ENCODE peak calls at places on chromosomes 16 and 17, in nine cellular contexts. V is body of pancreas; H is heart right ventricle; D is naive B cell; P is activated CD8-positive, alpha-beta T cell treated with anti-CD3 and anti-CD28 coated beads, Interleukin-2, amount 10 ng/mL, durations not matched to agents 7 days and 5 days; A is left lung; R is foreskin keratinocyte; X is Right ventricle myocardium inferior; T is activated naive CD8-positive, alpha-beta T cell treated with anti-CD3 and anti-CD28 coated beads, Interleukin-2, amount 10 ng/mL, durations not matched to agents 7 days and 5 days. F is an unnamed sample.

GRCh38 chr17:64115043-64115698 is 14.8 kb downstream of the ERN1 start:
- ATAC-seq in V (peak), H (no peak), D (no peak), P (no peak), A (peak), R (peak), X (no peak), T (no peak), F (no peak)

GRCh38 chr17:72539981-72540897 is 419.4 kb downstream of the SOX9 start:
- ATAC-seq in V (peak), H (peak), D (peak), P (peak), A (peak), R (peak), X (peak), T (peak), F (peak)

GRCh38 chr16:66590322-66590721 is 11.1 kb downstream of the CMTM2 start:
- ATAC-seq in V (no peak), H (no peak), D (peak), P (peak), A (no peak), R (no peak), X (no peak), T (peak), F (peak)

GRCh38 chr17:8256291-8256690 is 7.2 kb downstream of the PFAS start:
- ATAC-seq in V (no peak), H (no peak), D (no peak), P (no peak), A (no peak), R (no peak), X (no peak), T (no peak), F (no peak)

GRCh38 chr16:55773859-55774549 is 58.9 kb downstream of the CES1 start:
- ATAC-seq in V (no peak), H (no peak), D (no peak), P (no peak), A (no peak), R (peak), X (no peak), T (no peak), F (no peak)

GRCh38 chr17:8122391-8122922 is 1.4 kb downstream of the HES7 start:
- ATAC-seq in V (no peak), H (no peak), D (no peak), P (no peak), A (no peak), R (no peak), X (no peak), T (no peak), F (no peak)

GRCh38 chr16:83344014-83344413 is 463.8 kb upstream of the HSBP1 start:
- ATAC-seq in V (no peak), H (no peak), D (no peak), P (no peak), A (no peak), R (no peak), X (no peak), T (no peak), F (no peak)

GRCh38 chr17:1992541-1992940 is 32.6 kb downstream of the RTN4RL1 start:
- ATAC-seq in V (no peak), H (peak), D (no peak), P (no peak), A (no peak), R (no peak), X (peak), T (no peak), F (no peak)

GRCh38 chr16:12524658-12525057 is 279.0 kb downstream of the CPPED1 start:
- ATAC-seq in V (no peak), H (no peak), D (no peak), P (no peak), A (no peak), R (no peak), X (no peak), T (no peak), F (no peak)

GRCh38 chr16:53892155-53892554 is 188.2 kb downstream of the FTO start:
- ATAC-seq in V (peak), H (peak), D (no peak), P (peak), A (peak), R (peak), X (peak), T (peak), F (peak)

GRCh38 chr16:19073863-19074262 is 6.4 kb downstream of the COQ7 start:
- ATAC-seq in V (no peak), H (no peak), D (no peak), P (no peak), A (no peak), R (no peak), X (no peak), T (no peak), F (no peak)

GRCh38 chr16:79287424-79287917 is 313.1 kb downstream of the MAF start:
- ATAC-seq in V (no peak), H (peak), D (peak), P (no peak), A (no peak), R (no peak), X (no peak), T (no peak), F (no peak)